ENCODE peak calls at places on chromosomes 11 and 22, in eight cellular contexts. S is stimulated activated CD8-positive, alpha-beta memory T cell treated with anti-CD3 and anti-CD28 coated beads, Interleukin-4, amount 100 ng/mL, for 4 hours; O is dorsolateral prefrontal cortex; Q is iPS-NIHi11; W is GM10248; U is NCI-H774; M is stimulated activated naive CD4-positive, alpha-beta T cell treated with Interleukin-2 at 50 U/mL for 16 hours; T is IMR-90. Y is an unnamed sample.

GRCh38 chr11:40274017-40274416 is 1185.4 kb downstream of the LRRC4C start:
- DNase-seq in S (no peak), T (peak; percentile 46), W (no peak), M (no peak), Q (no peak), O (no peak), U (no peak), Y (no peak)

GRCh38 chr11:7673724-7674434 is 579 bp upstream of the CYB5R2 start:
- DNase-seq in Q (peak; percentile 71), T (no peak), W (peak; percentile 65), M (no peak), O (no peak), U (peak; percentile 40), S (no peak), Y (no peak)

GRCh38 chr22:43127166-43127908 is 15.9 kb downstream of the MCAT start:
- DNase-seq in W (no peak), Q (no peak), U (no peak), O (no peak), T (no peak), S (no peak), M (no peak), Y (no peak)

GRCh38 chr11:6746086-6746618 is 25.6 kb downstream of the OR2AG2 start:
- DNase-seq in S (no peak), O (no peak), U (no peak), Q (no peak), M (peak; percentile 32), T (no peak), W (peak; percentile 44), Y (peak; percentile 31)

GRCh38 chr11:68022531-68022930 is 8.0 kb upstream of the NDUFS8 start:
- DNase-seq in Q (no peak), S (no peak), M (no peak), W (no peak), O (no peak), U (no peak), T (no peak), Y (no peak)

GRCh38 chr11:65641233-65642013 is 3.5 kb downstream of the SIPA1 start:
- DNase-seq in T (no peak), O (no peak), U (no peak), Q (no peak), W (no peak), M (no peak), S (no peak), Y (no peak)

GRCh38 chr22:50293441-50294318 is 13.8 kb downstream of the PLXNB2 start:
- DNase-seq in T (peak; percentile 60), S (no peak), U (no peak), Q (peak; percentile 95), W (no peak), M (no peak), O (no peak), Y (no peak)

GRCh38 chr22:36565686-36566085 is 36.7 kb upstream of the EIF3D start:
- DNase-seq in T (no peak), W (no peak), U (no peak), Q (no peak), S (no peak), M (no peak), O (no peak), Y (no peak)

GRCh38 chr22:21762712-21763581 is 27.4 kb upstream of the YPEL1 start:
- DNase-seq in W (peak; percentile 70), M (peak; percentile 57), T (no peak), O (no peak), S (peak; percentile 51), Q (no peak), U (no peak), Y (peak; percentile 70)

GRCh38 chr11:1410366-1411291 is 20.9 kb downstream of the BRSK2 start:
- DNase-seq in M (no peak), S (no peak), T (no peak), U (no peak), Q (no peak), O (peak; percentile 76), W (no peak), Y (no peak)

GRCh38 chr11:2951235-2952110 is 22.3 kb upstream of the PHLDA2 start:
- DNase-seq in Q (no peak), T (peak; percentile 69), O (no peak), U (no peak), M (no peak), W (no peak), S (no peak), Y (no peak)

GRCh38 chr11:58259983-58260382 is 8.1 kb downstream of the OR10W1 start:
- DNase-seq in Q (no peak), T (no peak), W (no peak), M (no peak), U (no peak), S (no peak), O (no peak), Y (no peak)

GRCh38 chr11:31236052-31236652 is 133.4 kb downstream of the DCDC1 start:
- DNase-seq in S (no peak), Q (no peak), O (no peak), M (no peak), T (no peak), U (no peak), W (no peak), Y (no peak)

GRCh38 chr11:91730620-91731019 is 494.0 kb upstream of the FAT3 start:
- DNase-seq in U (no peak), W (no peak), O (no peak), M (no peak), Q (no peak), S (no peak), T (no peak), Y (no peak)

GRCh38 chr11:66388746-66389386 is 17.3 kb upstream of the SLC29A2 start:
- DNase-seq in W (peak; percentile 68), O (no peak), U (peak; percentile 84), Q (peak; percentile 66), M (peak; percentile 61), S (peak; percentile 33), T (peak; percentile 73), Y (peak; percentile 54)

GRCh38 chr11:119181677-119182412 is 3.4 kb upstream of the NHERF4 start:
- DNase-seq in S (no peak), M (no peak), U (peak; percentile 92), O (no peak), W (no peak), T (no peak), Q (no peak), Y (no peak)

GRCh38 chr11:2862950-2863618 is 22.5 kb downstream of the CDKN1C start:
- DNase-seq in Q (peak; percentile 66), T (peak; percentile 12), W (no peak), S (no peak), O (no peak), M (no peak), U (no peak), Y (no peak)

GRCh38 chr11:6411594-6412031 is 7.3 kb downstream of the APBB1 start:
- DNase-seq in O (peak; percentile 90), S (no peak), W (no peak), T (no peak), Q (no peak), M (no peak), U (no peak), Y (no peak)

GRCh38 chr22:46086577-46087335 is 63.6 kb upstream of the PPARA start:
- DNase-seq in M (no peak), W (no peak), Q (no peak), U (no peak), S (no peak), O (peak; percentile 34), T (peak; percentile 29), Y (no peak)

GRCh38 chr11:61004037-61004641 is 32.7 kb downstream of the CD6 start:
- DNase-seq in M (peak; percentile 34), T (peak; percentile 13), S (no peak), O (no peak), Q (no peak), U (no peak), W (no peak), Y (no peak)

GRCh38 chr11:61893981-61894380 is 2.6 kb upstream of the FADS3 start:
- DNase-seq in S (no peak), U (no peak), M (no peak), W (no peak), O (no peak), T (peak; percentile 94), Q (no peak), Y (no peak)

GRCh38 chr11:58027341-58027740 is 3.4 kb upstream of the OR6Q1 start:
- DNase-seq in W (no peak), U (no peak), S (no peak), O (no peak), T (peak; percentile 94), M (no peak), Q (no peak), Y (no peak)

GRCh38 chr11:63573881-63574855 is 11.0 kb upstream of the PLAAT2 start:
- DNase-seq in M (peak; percentile 6), Q (no peak), S (no peak), U (peak; percentile 83), O (no peak), W (peak; percentile 26), T (peak; percentile 85), Y (peak; percentile 23)

GRCh38 chr22:29306175-29306829 is at the start of gene GAS2L1:
- DNase-seq in T (peak; percentile 73), O (peak; percentile 83), M (peak; percentile 29), S (no peak), U (peak; percentile 20), Q (peak; percentile 82), W (peak; percentile 70), Y (peak; percentile 50)